ENCODE peak calls at places on chromosomes 5 and 9, in nine cellular contexts. L is colonic mucosa, E is IMR-90, P is fibroblast of lung, N is pancreas, Q is psoas muscle, A is ascending aorta, G is thoracic aorta, Z is brain microvascular endothelial cell. T is an unnamed sample.

GRCh38 chr9:116362493-116362892 is 208.9 kb downstream of the PAPPA start:
- DNase-seq in L (no peak), E (no peak), P (no peak), N (no peak), Q (no peak), A (no peak), G (no peak), Z (no peak), T (no peak)

GRCh38 chr9:126638571-126639132 is 24.9 kb downstream of the LMX1B start:
- DNase-seq in L (no peak), E (no peak), P (no peak), N (no peak), Q (no peak), A (no peak), G (no peak), Z (no peak), T (no peak)

GRCh38 chr9:89422151-89422918 is 75.6 kb downstream of the SEMA4D start:
- DNase-seq in L (no peak), E (peak), P (peak), N (no peak), Q (peak), A (no peak), G (no peak), Z (peak), T (no peak)

GRCh38 chr5:34967540-34967939 is 38.2 kb downstream of the DNAJC21 start:
- DNase-seq in L (no peak), E (no peak), P (no peak), N (no peak), Q (no peak), A (no peak), G (no peak), Z (no peak), T (no peak)

GRCh38 chr9:2055203-2055658 is 40.1 kb downstream of the SMARCA2 start:
- DNase-seq in L (no peak), E (peak), P (peak), N (no peak), Q (no peak), A (no peak), G (no peak), Z (no peak), T (no peak)

GRCh38 chr5:124398471-124398870 is 348.0 kb downstream of the ZNF608 start:
- DNase-seq in L (no peak), E (peak), P (peak), N (no peak), Q (no peak), A (no peak), G (no peak), Z (no peak), T (no peak)

GRCh38 chr5:38672059-38672791 is 115.8 kb upstream of the LIFR start:
- DNase-seq in L (no peak), E (peak), P (peak), N (no peak), Q (no peak), A (no peak), G (no peak), Z (peak), T (no peak)

GRCh38 chr9:125532412-125532811 is 174.6 kb downstream of the MAPKAP1 start:
- DNase-seq in L (no peak), E (no peak), P (peak), N (no peak), Q (no peak), A (no peak), G (no peak), Z (no peak), T (no peak)

GRCh38 chr5:92927291-92927778 is 653.7 kb downstream of the NR2F1-AS1 start:
- DNase-seq in L (no peak), E (no peak), P (peak), N (no peak), Q (no peak), A (no peak), G (no peak), Z (no peak), T (no peak)

GRCh38 chr5:94021246-94021645 is 279.8 kb upstream of the POU5F2 start:
- DNase-seq in L (peak), E (peak), P (peak), N (no peak), Q (no peak), A (no peak), G (no peak), Z (peak), T (no peak)

GRCh38 chr9:127049581-127049980 is 72.9 kb downstream of the ANGPTL2 start:
- DNase-seq in L (no peak), E (peak), P (peak), N (no peak), Q (no peak), A (no peak), G (no peak), Z (peak), T (no peak)

GRCh38 chr5:89110916-89111646 is 228.1 kb upstream of the MEF2C start:
- DNase-seq in L (no peak), E (no peak), P (peak), N (no peak), Q (no peak), A (no peak), G (no peak), Z (no peak), T (no peak)

GRCh38 chr5:65478336-65478735 is 3.4 kb downstream of the ADAMTS6 start:
- DNase-seq in L (no peak), E (no peak), P (no peak), N (no peak), Q (no peak), A (no peak), G (no peak), Z (peak), T (no peak)

GRCh38 chr5:43685271-43685950 is 82.4 kb downstream of the NNT start:
- DNase-seq in L (no peak), E (peak), P (peak), N (no peak), Q (no peak), A (no peak), G (no peak), Z (no peak), T (no peak)

GRCh38 chr5:170143091-170143490 is 37.4 kb downstream of the FOXI1 start:
- DNase-seq in L (no peak), E (no peak), P (no peak), N (no peak), Q (no peak), A (no peak), G (no peak), Z (no peak), T (no peak)

GRCh38 chr9:15249042-15249818 is 57.8 kb downstream of the TTC39B start:
- DNase-seq in L (no peak), E (peak), P (peak), N (no peak), Q (no peak), A (no peak), G (no peak), Z (peak), T (no peak)

GRCh38 chr5:128920345-128921215 is 44.7 kb upstream of the SLC27A6 start:
- DNase-seq in L (no peak), E (peak), P (peak), N (no peak), Q (no peak), A (no peak), G (no peak), Z (peak), T (no peak)

GRCh38 chr5:41427505-41427904 is 82.9 kb downstream of the PLCXD3 start:
- DNase-seq in L (no peak), E (no peak), P (no peak), N (no peak), Q (no peak), A (no peak), G (no peak), Z (no peak), T (no peak)

GRCh38 chr5:150486402-150487198 is 21.3 kb upstream of the NDST1 start:
- DNase-seq in L (peak), E (peak), P (peak), N (peak), Q (peak), A (peak), G (no peak), Z (no peak), T (peak)

GRCh38 chr5:68303038-68303738 is 87.6 kb downstream of the PIK3R1 start:
- DNase-seq in L (no peak), E (peak), P (peak), N (no peak), Q (no peak), A (no peak), G (no peak), Z (no peak), T (no peak)

GRCh38 chr5:54643679-54644078 is 126.1 kb downstream of the SNX18 start:
- DNase-seq in L (no peak), E (peak), P (peak), N (no peak), Q (no peak), A (no peak), G (no peak), Z (peak), T (no peak)

GRCh38 chr9:125521462-125522327 is 185.3 kb downstream of the MAPKAP1 start:
- DNase-seq in L (no peak), E (peak), P (peak), N (no peak), Q (no peak), A (no peak), G (no peak), Z (peak), T (no peak)

GRCh38 chr9:72315510-72316287 is 49.3 kb downstream of the ZFAND5 start:
- DNase-seq in L (peak), E (peak), P (peak), N (no peak), Q (peak), A (no peak), G (no peak), Z (no peak), T (no peak)

GRCh38 chr9:81549500-81550206 is 139.7 kb downstream of the TLE1 start:
- DNase-seq in L (peak), E (no peak), P (no peak), N (no peak), Q (no peak), A (no peak), G (no peak), Z (no peak), T (no peak)

GRCh38 chr5:149445739-149446369 is 66.8 kb upstream of the IL17B start:
- DNase-seq in L (no peak), E (peak), P (peak), N (no peak), Q (no peak), A (no peak), G (no peak), Z (peak), T (no peak)

GRCh38 chr9:5186416-5187169 is 1.2 kb upstream of the INSL6 start:
- DNase-seq in L (peak), E (peak), P (peak), N (no peak), Q (no peak), A (no peak), G (no peak), Z (peak), T (no peak)

GRCh38 chr9:125747053-125747764 is at the start of gene PBX3:
- DNase-seq in L (peak), E (no peak), P (peak), N (peak), Q (peak), A (peak), G (no peak), Z (no peak), T (peak)

GRCh38 chr9:13386935-13387667 is 107.6 kb upstream of the MPDZ start:
- DNase-seq in L (no peak), E (peak), P (peak), N (no peak), Q (no peak), A (no peak), G (no peak), Z (peak), T (no peak)

GRCh38 chr5:127925916-127926315 is 157.7 kb upstream of the SLC12A2 start:
- DNase-seq in L (peak), E (no peak), P (peak), N (no peak), Q (no peak), A (no peak), G (no peak), Z (no peak), T (peak)

GRCh38 chr5:60633336-60633735 is 66.6 kb downstream of the DEPDC1B start:
- DNase-seq in L (no peak), E (peak), P (peak), N (peak), Q (no peak), A (peak), G (peak), Z (peak), T (no peak)

GRCh38 chr5:73743161-73743560 is 117.2 kb downstream of the ARHGEF28 start:
- DNase-seq in L (no peak), E (no peak), P (no peak), N (no peak), Q (no peak), A (no peak), G (no peak), Z (no peak), T (no peak)

GRCh38 chr5:80069918-80070318 is 34.8 kb downstream of the THBS4 start:
- DNase-seq in L (peak), E (no peak), P (no peak), N (no peak), Q (no peak), A (no peak), G (no peak), Z (no peak), T (no peak)

GRCh38 chr5:132257131-132258101 is at the start of gene PDLIM4:
- DNase-seq in L (peak), E (no peak), P (peak), N (peak), Q (peak), A (peak), G (no peak), Z (peak), T (no peak)
- H3K4me3 ChIP-seq in L (peak), E (peak), P (peak), N (peak), Q (peak), A (peak), G (peak), Z (peak), T (peak)

GRCh38 chr9:136718463-136719211 is 6.3 kb downstream of the DIPK1B start:
- DNase-seq in L (no peak), E (no peak), P (no peak), N (no peak), Q (no peak), A (no peak), G (no peak), Z (no peak), T (no peak)

GRCh38 chr9:136720887-136721338 is 8.5 kb downstream of the DIPK1B start:
- DNase-seq in L (no peak), E (no peak), P (no peak), N (no peak), Q (no peak), A (no peak), G (no peak), Z (no peak), T (no peak)

GRCh38 chr9:136719212-136719880 is 7.0 kb downstream of the DIPK1B start:
- DNase-seq in L (no peak), E (no peak), P (no peak), N (peak), Q (peak), A (no peak), G (no peak), Z (no peak), T (no peak)

GRCh38 chr9:136721339-136722092 is 9.1 kb downstream of the DIPK1B start:
- DNase-seq in L (no peak), E (peak), P (peak), N (peak), Q (no peak), A (no peak), G (no peak), Z (peak), T (no peak)

DNA sequence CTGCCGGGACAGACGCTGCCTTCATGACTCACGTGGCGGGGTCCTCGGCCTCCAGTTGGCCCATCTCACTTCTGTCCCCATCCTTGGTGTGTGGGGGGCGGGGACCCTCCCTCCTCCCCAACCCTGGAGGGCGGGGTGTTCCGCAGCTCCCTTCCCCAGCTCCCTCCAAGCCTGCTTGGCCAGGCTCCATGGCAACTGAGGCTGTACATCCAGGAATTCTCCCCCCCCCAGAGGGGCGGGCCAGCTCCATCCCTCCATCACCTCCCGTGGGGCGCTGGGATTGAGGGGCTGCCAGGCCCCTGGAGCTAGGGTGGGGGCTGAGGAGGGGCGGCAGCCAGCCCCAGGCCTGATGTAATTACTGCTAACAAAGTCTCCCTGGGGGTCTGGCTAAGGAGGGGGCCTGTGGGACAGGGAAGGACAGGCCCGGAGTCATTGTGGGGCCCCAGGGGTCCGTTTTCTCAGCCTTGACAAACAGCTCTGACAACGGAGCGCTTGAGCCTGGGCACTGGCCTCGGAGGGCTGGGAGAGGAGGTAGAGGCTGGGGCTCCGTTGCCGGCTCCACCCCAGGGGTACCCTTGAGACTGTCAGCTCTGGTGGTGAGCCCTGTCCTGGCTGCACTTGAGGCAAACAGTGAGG is 8.0 kb downstream of the DIPK1B start:
- DNase-seq in L (no peak), E (no peak), P (peak), N (no peak), Q (no peak), A (no peak), G (no peak), Z (no peak), T (no peak)
- H3K27ac ChIP-seq in L (no peak), E (no peak), P (no peak), N (no peak), Q (peak), A (no peak), G (no peak), Z (no peak), T (no peak)

GRCh38 chr9:132672413-132672690 is 2.1 kb downstream of the GTF3C4 start:
- DNase-seq in L (no peak), E (peak), P (peak), N (no peak), Q (no peak), A (no peak), G (no peak), Z (peak), T (no peak)

GRCh38 chr9:132670359-132670815 is at the start of gene GTF3C4:
- DNase-seq in L (peak), E (peak), P (peak), N (peak), Q (peak), A (peak), G (peak), Z (no peak), T (peak)

GRCh38 chr9:132673355-132673754 is 3.1 kb downstream of the GTF3C4 start:
- DNase-seq in L (no peak), E (peak), P (peak), N (no peak), Q (no peak), A (no peak), G (no peak), Z (peak), T (no peak)

GRCh38 chr9:132670816-132671371 is 630 bp downstream of the GTF3C4 start:
- DNase-seq in L (peak), E (peak), P (no peak), N (no peak), Q (peak), A (peak), G (peak), Z (peak), T (no peak)

GRCh38 chr9:132671620-132672412 is 1.6 kb downstream of the GTF3C4 start:
- DNase-seq in L (no peak), E (peak), P (no peak), N (no peak), Q (no peak), A (no peak), G (no peak), Z (no peak), T (no peak)
- H3K4me3 ChIP-seq in L (peak), E (peak), P (peak), N (peak), Q (peak), A (peak), G (peak), Z (peak), T (peak)

DNA sequence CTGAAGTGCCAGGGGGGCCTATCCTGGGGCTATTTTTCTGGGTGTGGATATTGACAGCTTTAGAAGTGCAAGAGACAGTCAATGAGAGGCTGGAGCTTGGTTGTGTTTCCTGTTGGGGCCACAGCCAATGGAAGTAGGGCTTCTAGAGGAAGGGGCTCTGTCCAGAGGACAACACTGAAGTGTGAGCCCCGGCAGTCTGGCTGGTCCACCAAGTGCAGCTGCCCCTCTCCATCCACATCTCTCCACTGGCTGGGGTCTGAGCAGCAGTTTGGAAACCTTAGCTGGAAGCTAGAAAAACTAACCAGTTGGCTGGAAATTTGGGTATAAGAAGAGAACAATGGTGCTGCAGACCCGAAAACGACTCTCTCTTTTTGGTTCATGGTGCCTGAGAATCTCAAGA is 64.3 kb upstream of the PSD2 start:
- DNase-seq in L (no peak), E (no peak), P (no peak), N (no peak), Q (no peak), A (no peak), G (no peak), Z (no peak), T (no peak)
- H3K27ac ChIP-seq in L (no peak), E (no peak), P (no peak), N (no peak), Q (no peak), A (no peak), G (no peak), Z (no peak), T (no peak)

DNA sequence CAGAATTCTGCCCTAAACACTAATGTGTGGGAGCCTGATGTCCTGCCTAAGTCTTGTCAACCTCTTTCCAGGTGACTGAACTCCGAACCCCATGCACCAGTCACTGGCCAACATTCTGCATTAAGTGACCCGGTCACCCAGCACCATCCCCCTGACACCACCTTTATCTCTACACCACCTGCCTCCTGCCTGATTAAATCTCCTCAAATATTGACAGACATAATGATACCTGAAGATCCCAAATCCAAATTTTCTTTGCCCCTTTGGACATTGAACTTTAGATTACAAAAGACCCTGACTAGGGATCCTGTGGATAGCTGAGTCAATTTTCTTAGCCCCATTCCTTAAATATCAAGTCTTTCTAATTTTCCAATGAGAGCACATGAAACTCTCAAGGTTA is 150.1 kb downstream of the GHR start:
- DNase-seq in L (no peak), E (no peak), P (no peak), N (no peak), Q (no peak), A (no peak), G (no peak), Z (no peak), T (no peak)
- H3K4me3 ChIP-seq in L (no peak), E (no peak), P (no peak), N (no peak), Q (no peak), A (no peak), G (no peak), Z (no peak), T (no peak)

DNA sequence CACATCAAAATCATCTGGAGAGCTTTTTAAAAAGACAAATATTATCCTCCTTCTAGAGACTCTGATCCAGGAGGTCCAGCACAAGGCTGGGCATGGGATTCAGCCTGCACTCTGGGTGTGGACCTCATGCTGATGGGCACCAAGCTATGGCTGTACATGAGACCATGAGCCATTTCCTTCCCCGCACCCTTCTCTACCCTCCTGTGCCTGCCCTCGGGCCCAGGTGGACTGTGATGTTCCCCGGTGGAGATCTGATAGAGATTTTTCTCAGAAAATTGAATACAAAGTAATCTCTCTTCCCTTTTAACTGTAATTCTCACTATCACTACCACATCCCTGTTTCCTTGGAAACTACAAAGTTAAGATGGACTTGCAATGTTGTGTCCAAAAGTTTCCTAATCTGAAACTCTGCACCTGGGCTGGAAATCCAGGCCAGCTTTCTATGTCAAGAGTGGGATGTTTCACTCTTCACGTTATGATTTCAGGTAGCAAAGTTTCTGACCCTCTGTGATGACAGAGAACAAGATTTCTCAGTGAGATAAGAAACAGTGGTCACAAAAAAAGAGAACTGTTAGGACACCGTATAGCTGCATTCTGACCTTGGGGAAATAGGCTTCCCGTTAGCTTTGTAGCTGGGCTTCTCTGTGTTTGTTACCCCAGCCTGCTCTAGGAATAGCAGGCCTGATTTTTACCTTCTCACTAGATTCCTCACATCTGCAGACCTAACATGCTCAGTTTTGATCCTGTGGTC is 11.5 kb downstream of the SFXN1 start:
- DNase-seq in L (no peak), E (no peak), P (no peak), N (no peak), Q (no peak), A (no peak), G (no peak), Z (no peak), T (no peak)
- H3K27ac ChIP-seq in L (no peak), E (no peak), P (no peak), N (no peak), Q (no peak), A (no peak), G (no peak), Z (no peak), T (no peak)

GRCh38 chr5:106956187-106956586 is 714.5 kb downstream of the EFNA5 start:
- DNase-seq in L (no peak), E (no peak), P (no peak), N (no peak), Q (no peak), A (no peak), G (no peak), Z (no peak), T (no peak)
- H3K4me3 ChIP-seq in L (no peak), E (no peak), P (no peak), N (no peak), Q (no peak), A (no peak), G (no peak), Z (no peak), T (no peak)